ENCODE peak calls at places on chromosomes 16 and 17, in four cellular contexts. A is fibroblast of mammary gland, T is fibroblast of lung, F is bronchial epithelial cell. Z is an unnamed sample.

GRCh38 chr17:74951680-74952421 is 16.2 kb downstream of the OTOP3 start:
- DNase-seq in T (no peak), F (no peak), A (no peak), Z (no peak)

GRCh38 chr16:22206847-22207714 is 1.0 kb downstream of the EEF2K start:
- DNase-seq in F (peak), A (peak), T (peak), Z (peak)

GRCh38 chr17:18259621-18260331 is 686 bp upstream of the MIEF2 start:
- DNase-seq in F (peak), A (no peak), T (peak), Z (no peak)

GRCh38 chr16:68790130-68790761 is 53.1 kb upstream of the TANGO6 start:
- DNase-seq in T (peak), A (peak), F (peak), Z (peak)

GRCh38 chr17:80761421-80761871 is 216.8 kb downstream of the RPTOR start:
- DNase-seq in F (peak), A (peak), T (peak), Z (peak)

GRCh38 chr17:2239882-2240430 is 63.6 kb downstream of the SMG6 start:
- DNase-seq in T (peak), A (peak), F (peak), Z (peak)

GRCh38 chr17:32159586-32160438 is 17.5 kb downstream of the RHOT1 start:
- DNase-seq in A (no peak), F (no peak), T (peak), Z (no peak)

GRCh38 chr17:18026408-18026776 is 12.6 kb downstream of the ATPAF2 start:
- DNase-seq in A (peak), T (peak), F (peak), Z (peak)

GRCh38 chr16:50575743-50576142 is 27.5 kb downstream of the NKD1 start:
- DNase-seq in F (no peak), A (no peak), T (no peak), Z (no peak)

GRCh38 chr16:24853830-24854229 is 8.1 kb downstream of the SLC5A11 start:
- DNase-seq in F (peak), T (peak), A (peak), Z (peak)

GRCh38 chr16:1181715-1182671 is 29.1 kb downstream of the CACNA1H start:
- DNase-seq in A (peak), F (no peak), T (peak), Z (peak)

GRCh38 chr17:4412933-4413831 is 20.6 kb upstream of the SPNS3 start:
- DNase-seq in F (peak), T (peak), A (peak), Z (peak)
- H3K4me3 ChIP-seq in F (no peak), T (no peak), A (no peak), Z (no peak)

GRCh38 chr17:48612854-48613691 is 2.0 kb downstream of the HOXB8 start:
- DNase-seq in T (peak), A (no peak), F (no peak), Z (peak)
- TF ChIP-seq CTCF in T (peak), A (peak), F (peak), Z (peak)

DNA sequence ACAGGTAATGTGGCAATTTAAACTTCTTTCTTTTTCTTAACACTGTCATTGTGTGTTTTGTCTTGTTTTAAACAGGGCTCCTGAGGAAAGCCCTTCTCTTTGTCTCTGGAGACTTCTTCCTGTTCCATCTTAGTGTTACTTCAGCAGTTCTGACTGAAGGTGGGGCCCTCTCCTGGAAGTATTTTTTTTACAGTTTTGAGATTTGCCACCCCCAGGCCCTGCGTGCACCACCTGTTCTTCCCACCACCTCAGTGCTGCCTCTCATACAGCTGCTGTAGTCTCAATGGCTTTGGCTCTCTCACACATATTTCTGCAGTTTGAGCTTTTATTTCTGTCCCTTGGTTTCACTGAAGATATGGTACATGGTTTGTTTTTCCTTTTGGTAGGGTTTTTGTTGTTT is 52.5 kb upstream of the ALDH3A1 start:
- DNase-seq in F (no peak), A (no peak), T (no peak), Z (no peak)
- H3K4me3 ChIP-seq in F (no peak), A (no peak), T (no peak), Z (no peak)

DNA sequence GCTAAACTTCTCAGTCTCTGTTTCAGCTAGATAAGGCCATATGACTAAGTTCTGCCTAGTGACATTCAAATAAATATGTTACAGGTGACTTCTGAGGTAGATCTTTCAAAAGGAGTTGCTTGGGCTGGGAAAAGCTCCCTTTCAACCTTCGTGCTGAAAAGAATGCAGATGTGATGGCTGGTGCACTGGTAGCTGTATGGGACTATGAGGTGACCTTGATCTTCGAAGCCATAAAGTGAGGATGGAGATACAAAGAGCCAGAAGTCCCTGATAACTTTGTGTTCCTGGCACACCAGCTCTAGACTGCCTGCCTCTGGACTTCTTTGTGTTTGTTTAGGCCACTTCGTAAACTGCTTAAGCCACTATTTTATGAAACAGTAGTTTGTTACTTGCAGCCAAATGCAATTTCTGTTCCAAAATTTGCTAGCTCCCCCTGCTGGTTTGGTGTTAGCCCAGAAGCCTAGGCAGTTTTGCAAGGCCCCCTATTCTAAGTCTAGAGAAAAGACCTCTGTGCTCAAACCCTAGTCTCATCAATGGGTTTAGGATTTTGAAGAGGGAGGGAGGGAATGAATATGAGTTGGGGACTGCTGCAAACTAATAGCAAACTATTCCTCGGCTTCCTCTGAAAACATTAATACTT is 23.3 kb upstream of the ERCC4 start:
- DNase-seq in T (no peak), A (peak), F (no peak), Z (no peak)
- TF ChIP-seq CTCF in T (peak), A (peak), F (peak), Z (peak)

DNA sequence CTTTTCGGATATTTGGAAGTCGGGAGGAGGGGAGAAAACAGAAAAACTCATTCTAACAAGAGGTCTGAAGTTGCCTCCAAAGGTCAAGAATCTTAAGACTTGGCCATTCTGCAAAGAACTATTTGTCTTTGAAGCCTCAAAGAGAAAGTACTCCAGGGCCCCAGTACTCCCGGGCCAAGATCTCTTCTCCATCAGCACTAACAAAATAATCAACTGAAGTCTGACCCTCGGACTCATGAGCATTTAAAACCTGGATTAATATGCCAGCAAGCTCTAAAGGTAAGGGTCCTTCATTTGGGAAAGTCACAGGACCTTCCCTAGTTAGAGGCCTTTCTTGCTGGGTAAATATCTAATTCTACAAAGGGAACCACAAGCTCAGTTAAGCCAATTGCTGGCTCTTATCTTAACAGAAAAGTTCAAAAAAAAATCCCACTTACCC is 4.5 kb downstream of the AXIN2 start:
- DNase-seq in T (no peak), A (no peak), F (no peak), Z (no peak)
- H3K4me3 ChIP-seq in T (peak), A (no peak), F (no peak), Z (no peak)

GRCh38 chr16:73020409-73020884 is 27.5 kb downstream of the ZFHX3 start:
- DNase-seq in A (peak), F (peak), T (peak), Z (peak)

GRCh38 chr16:73021866-73022495 is 25.9 kb downstream of the ZFHX3 start:
- DNase-seq in A (no peak), T (no peak), F (no peak), Z (no peak)

GRCh38 chr16:73023752-73024570 is 24.0 kb downstream of the ZFHX3 start:
- DNase-seq in T (no peak), F (no peak), A (no peak), Z (no peak)

GRCh38 chr16:73023320-73023719 is 24.6 kb downstream of the ZFHX3 start:
- DNase-seq in F (no peak), T (no peak), A (no peak), Z (no peak)

DNA sequence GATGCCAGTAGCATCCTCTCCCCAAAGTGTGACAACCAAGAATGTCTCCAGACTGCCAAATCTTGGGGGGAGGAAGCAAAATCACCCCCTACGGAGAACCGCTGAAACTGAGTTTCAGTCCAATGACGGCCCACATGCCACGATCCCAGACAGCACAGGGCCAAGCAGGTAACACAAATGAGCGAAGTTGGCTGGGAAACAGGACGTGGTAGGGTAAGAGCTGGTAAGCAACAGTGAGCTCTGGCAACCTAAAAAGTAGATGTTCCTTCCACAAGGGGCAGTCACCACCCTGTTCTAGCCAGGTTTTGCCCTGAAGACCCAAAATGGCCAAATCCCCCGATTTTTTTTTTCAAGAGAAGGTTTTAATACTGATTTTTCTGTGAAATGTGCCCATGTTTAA is 25.4 kb downstream of the ZFHX3 start:
- DNase-seq in T (no peak), F (no peak), A (no peak), Z (no peak)
- TF ChIP-seq CTCF in T (no peak), F (no peak), A (no peak), Z (no peak)

GRCh38 chr17:35715416-35715815 is 16.0 kb upstream of the RASL10B start:
- DNase-seq in A (no peak), F (no peak), T (no peak), Z (no peak)

GRCh38 chr17:35716897-35717839 is 14.3 kb upstream of the RASL10B start:
- DNase-seq in A (no peak), T (peak), F (no peak), Z (peak)

GRCh38 chr17:35713069-35713728 is 18.2 kb upstream of the RASL10B start:
- DNase-seq in F (no peak), T (peak), A (peak), Z (peak)

GRCh38 chr17:35714988-35715387 is 16.5 kb upstream of the RASL10B start:
- DNase-seq in F (no peak), T (no peak), A (no peak), Z (no peak)

DNA sequence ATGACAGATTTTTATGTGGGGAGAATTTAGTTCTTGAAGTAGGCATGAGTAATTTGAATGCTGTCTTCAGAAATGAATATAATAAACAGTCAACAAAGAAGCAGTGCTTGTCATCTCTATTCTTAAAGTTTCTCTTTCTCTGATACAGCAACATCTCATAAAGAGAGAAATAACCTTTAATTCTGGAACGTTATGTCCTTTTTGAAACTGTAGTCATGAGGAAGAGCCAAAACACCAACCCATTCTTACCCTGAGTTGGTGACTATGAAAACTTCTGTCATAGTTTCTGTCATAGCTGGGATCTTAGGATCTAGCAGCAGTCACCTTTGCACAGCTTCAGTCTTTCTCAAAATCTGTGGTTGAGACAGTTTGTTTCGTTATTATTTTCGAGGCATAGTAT is 15.3 kb upstream of the RASL10B start:
- DNase-seq in A (no peak), T (no peak), F (no peak), Z (no peak)
- H3K4me3 ChIP-seq in A (no peak), T (no peak), F (no peak), Z (no peak)

GRCh38 chr16:81860867-81861266 is 81.8 kb downstream of the PLCG2 start:
- DNase-seq in A (no peak), T (no peak), F (no peak), Z (no peak)

GRCh38 chr16:81852347-81852746 is 73.3 kb downstream of the PLCG2 start:
- DNase-seq in T (no peak), F (no peak), A (no peak), Z (no peak)

GRCh38 chr16:81850197-81850944 is 71.3 kb downstream of the PLCG2 start:
- DNase-seq in F (no peak), T (no peak), A (no peak), Z (no peak)

GRCh38 chr16:81860310-81860709 is 81.2 kb downstream of the PLCG2 start:
- DNase-seq in A (no peak), T (no peak), F (no peak), Z (no peak)

DNA sequence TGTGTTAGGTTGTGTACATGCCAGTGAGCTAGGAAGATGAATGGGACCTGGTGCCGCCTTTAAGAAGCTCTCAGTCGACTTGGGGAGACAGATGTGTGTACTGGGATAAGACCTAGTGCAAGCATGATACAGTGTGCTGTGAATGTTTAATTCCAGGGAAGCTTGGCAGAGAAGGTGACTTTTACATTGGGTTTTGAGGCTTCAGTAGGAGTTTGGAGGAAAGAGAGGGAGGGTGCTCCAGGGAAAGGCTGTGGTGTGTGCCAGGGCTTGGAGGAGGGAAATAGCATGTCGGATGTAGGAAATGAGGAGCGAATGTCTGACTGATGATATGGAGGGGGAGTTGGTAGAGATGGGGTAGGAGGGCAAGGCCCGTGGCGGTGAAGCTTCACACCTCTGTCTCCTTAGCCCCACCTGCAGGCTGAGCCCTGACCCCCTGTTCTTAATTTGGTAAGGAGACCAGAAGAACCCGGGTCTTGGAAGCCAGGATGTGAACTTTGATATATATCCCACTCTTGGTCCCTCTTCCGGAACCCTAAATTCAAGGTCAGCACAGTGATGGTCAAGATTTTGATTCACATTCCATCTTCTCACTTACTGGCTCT is 76.6 kb downstream of the PLCG2 start:
- DNase-seq in T (no peak), F (no peak), A (no peak), Z (no peak)
- TF ChIP-seq CTCF in T (no peak), F (no peak), A (no peak), Z (no peak)

GRCh38 chr17:34400301-34400931 is 37.4 kb upstream of the CCL1 start:
- DNase-seq in A (no peak), T (no peak), F (no peak), Z (no peak)
- H3K4me3 ChIP-seq in A (no peak), T (no peak), F (no peak), Z (no peak)

Z was measured in choroid plexus epithelial cell.